ENCODE peak calls at places on chromosome 20, in seven cellular contexts. S is adrenal gland, W is GM06990, V is dorsolateral prefrontal cortex, D is fibroblast of mammary gland, E is tibial artery, M is type B pancreatic cell. T is an unnamed sample.

GRCh38 chr20:33821270-33821836 is 10.2 kb downstream of the CHMP4B start:
- DNase-seq in S (no peak), V (no peak), M (no peak), E (no peak), D (no peak), W (no peak), T (no peak)

GRCh38 chr20:10790013-10790412 is 116.2 kb upstream of the JAG1 start:
- DNase-seq in V (no peak), M (no peak), S (no peak), E (no peak), D (no peak), W (no peak), T (no peak)

GRCh38 chr20:63625771-63626423 is 1.0 kb downstream of the GMEB2 start:
- DNase-seq in W (peak), V (no peak), S (peak), M (no peak), D (peak), E (peak), T (peak)

GRCh38 chr20:2814587-2815051 is at the start of gene C20orf141:
- DNase-seq in W (no peak), E (no peak), V (no peak), D (peak), M (peak), S (peak), T (no peak)

GRCh38 chr20:49534314-49534713 is 33.6 kb downstream of the PTGIS start:
- DNase-seq in E (no peak), V (no peak), D (peak), W (no peak), M (no peak), S (peak), T (peak)

GRCh38 chr20:36273414-36274247 is 32.5 kb upstream of the DLGAP4 start:
- DNase-seq in W (no peak), D (peak), S (no peak), V (no peak), E (peak), M (no peak), T (peak)

GRCh38 chr20:46013826-46014516 is 5.3 kb downstream of the MMP9 start:
- DNase-seq in E (no peak), D (peak), V (no peak), S (peak), W (peak), M (no peak), T (peak)

GRCh38 chr20:48708630-48709029 is 119.2 kb downstream of the PREX1 start:
- DNase-seq in W (no peak), V (no peak), S (no peak), D (no peak), E (peak), M (no peak), T (no peak)

GRCh38 chr20:14449323-14449722 is 111.9 kb upstream of the FLRT3 start:
- DNase-seq in D (peak), S (no peak), W (no peak), E (no peak), M (no peak), V (no peak), T (no peak)

GRCh38 chr20:46954490-46955038 is 59.9 kb downstream of the EYA2 start:
- DNase-seq in E (no peak), W (no peak), S (no peak), D (peak), M (no peak), V (no peak), T (no peak)

GRCh38 chr20:12595841-12596240 is 412.9 kb upstream of the SPTLC3 start:
- DNase-seq in D (no peak), S (no peak), M (no peak), W (no peak), V (no peak), E (no peak), T (no peak)

GRCh38 chr20:50891138-50891537 is 40.1 kb downstream of the ADNP start:
- DNase-seq in W (no peak), V (no peak), S (peak), E (no peak), M (no peak), D (no peak), T (no peak)

GRCh38 chr20:32455901-32456701 is 98.0 kb downstream of the ASXL1 start:
- DNase-seq in V (peak), E (no peak), D (no peak), S (no peak), W (no peak), M (no peak), T (no peak)

GRCh38 chr20:19047040-19047950 is 165.1 kb upstream of the SLC24A3 start:
- DNase-seq in D (no peak), M (no peak), W (no peak), V (no peak), E (peak), S (no peak), T (no peak)

GRCh38 chr20:11777861-11778570 is 139.7 kb upstream of the BTBD3 start:
- DNase-seq in M (no peak), S (peak), D (peak), V (no peak), E (no peak), W (no peak), T (no peak)

GRCh38 chr20:45405566-45406259 is 2.4 kb upstream of the DBNDD2 start:
- DNase-seq in M (no peak), S (no peak), W (no peak), V (no peak), D (no peak), E (peak), T (peak)

GRCh38 chr20:63042448-63043071 is 35.8 kb upstream of the BHLHE23 start:
- DNase-seq in S (no peak), D (no peak), E (no peak), V (peak), M (no peak), W (no peak), T (peak)

GRCh38 chr20:44231193-44231592 is 15.9 kb upstream of the GDAP1L1 start:
- DNase-seq in W (no peak), V (no peak), D (peak), E (no peak), M (no peak), S (peak), T (no peak)

GRCh38 chr20:52294106-52294628 is 102.6 kb upstream of the ZFP64 start:
- DNase-seq in D (peak), W (no peak), S (no peak), V (no peak), E (no peak), M (no peak), T (no peak)

GRCh38 chr20:35823147-35823546 is 51.3 kb downstream of the PHF20 start:
- DNase-seq in V (no peak), W (no peak), E (no peak), D (no peak), M (no peak), S (no peak), T (no peak)

GRCh38 chr20:49955167-49955566 is 19.0 kb downstream of the RNF114 start:
- DNase-seq in M (no peak), W (no peak), E (no peak), S (no peak), V (no peak), D (no peak), T (no peak)

GRCh38 chr20:20010639-20011500 is 6.3 kb upstream of the NAA20 start:
- DNase-seq in E (no peak), W (no peak), M (no peak), V (no peak), D (peak), S (no peak), T (no peak)

GRCh38 chr20:5688431-5688972 is 61.7 kb upstream of the SHLD1 start:
- DNase-seq in V (no peak), S (peak), E (no peak), D (peak), W (no peak), M (no peak), T (no peak)

GRCh38 chr20:23622839-23623343 is 14.9 kb downstream of the CST3 start:
- DNase-seq in W (peak), D (peak), V (no peak), E (peak), S (peak), M (no peak), T (no peak)

GRCh38 chr20:10807013-10807412 is 133.2 kb upstream of the JAG1 start:
- DNase-seq in V (no peak), W (no peak), D (no peak), S (no peak), E (no peak), M (no peak), T (no peak)

GRCh38 chr20:63011798-63012197 is 5.0 kb upstream of the BHLHE23 start:
- DNase-seq in V (no peak), M (no peak), D (no peak), S (no peak), E (no peak), W (no peak), T (no peak)

GRCh38 chr20:48319943-48320584 is 507.7 kb downstream of the PREX1 start:
- DNase-seq in E (no peak), S (no peak), M (no peak), V (no peak), D (no peak), W (no peak), T (no peak)

GRCh38 chr20:62409935-62410741 is 3.1 kb upstream of the CABLES2 start:
- DNase-seq in D (peak), E (no peak), W (no peak), V (no peak), S (peak), M (no peak), T (peak)

GRCh38 chr20:16475225-16475624 is 98.0 kb downstream of the KIF16B start:
- DNase-seq in S (no peak), V (no peak), E (no peak), D (no peak), W (no peak), M (no peak), T (no peak)

GRCh38 chr20:8700756-8701155 is 368.1 kb upstream of the PLCB4 start:
- DNase-seq in W (no peak), M (no peak), S (no peak), D (no peak), V (no peak), E (no peak), T (no peak)

GRCh38 chr20:36085686-36086267 is 68.8 kb upstream of the EPB41L1 start:
- DNase-seq in M (no peak), W (no peak), E (no peak), V (no peak), S (peak), D (peak), T (no peak)

GRCh38 chr20:63518351-63518861 is 2.2 kb upstream of the PPDPF start:
- DNase-seq in E (no peak), S (no peak), W (peak), D (no peak), V (peak), M (no peak), T (no peak)

DNA sequence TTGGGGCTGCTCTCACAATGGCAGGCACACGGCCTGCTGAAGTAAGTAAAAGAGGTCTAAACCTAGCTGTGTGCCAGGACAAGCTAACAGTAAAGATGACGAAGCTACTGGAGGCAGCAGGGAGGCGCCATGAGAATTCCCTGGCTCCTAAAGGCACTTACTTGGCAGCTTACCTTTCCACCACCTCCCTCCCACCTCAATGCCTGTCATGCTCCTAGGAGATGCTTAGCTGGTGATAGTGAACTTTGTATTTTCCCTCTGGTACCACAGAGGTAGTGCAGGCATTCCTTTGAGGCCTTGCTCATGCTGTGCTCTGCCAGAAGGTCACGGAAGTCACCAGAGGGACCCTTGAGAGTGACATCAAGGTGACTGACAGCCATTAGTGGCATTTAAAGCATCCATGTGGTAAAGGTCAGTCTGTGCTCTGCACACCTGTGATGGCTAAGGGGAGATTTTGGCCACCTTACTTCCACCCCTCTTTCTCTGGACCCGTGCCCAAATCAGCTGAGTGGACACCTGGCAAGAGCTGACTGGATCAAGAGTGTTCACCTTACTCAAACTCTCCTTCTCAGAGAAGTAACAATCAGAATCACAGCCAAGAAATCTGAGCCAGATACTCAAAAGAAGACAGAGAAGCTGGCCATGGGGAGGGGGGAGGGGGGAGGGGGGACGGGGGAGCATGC is 3.0 kb downstream of the FKBP1A start:
- DNase-seq in V (no peak), S (no peak), E (no peak), D (peak), M (no peak), W (no peak), T (no peak)
- TF ChIP-seq CTCF in V (no peak), S (no peak), E (no peak), D (no peak), M (no peak), W (no peak), T (no peak)

DNA sequence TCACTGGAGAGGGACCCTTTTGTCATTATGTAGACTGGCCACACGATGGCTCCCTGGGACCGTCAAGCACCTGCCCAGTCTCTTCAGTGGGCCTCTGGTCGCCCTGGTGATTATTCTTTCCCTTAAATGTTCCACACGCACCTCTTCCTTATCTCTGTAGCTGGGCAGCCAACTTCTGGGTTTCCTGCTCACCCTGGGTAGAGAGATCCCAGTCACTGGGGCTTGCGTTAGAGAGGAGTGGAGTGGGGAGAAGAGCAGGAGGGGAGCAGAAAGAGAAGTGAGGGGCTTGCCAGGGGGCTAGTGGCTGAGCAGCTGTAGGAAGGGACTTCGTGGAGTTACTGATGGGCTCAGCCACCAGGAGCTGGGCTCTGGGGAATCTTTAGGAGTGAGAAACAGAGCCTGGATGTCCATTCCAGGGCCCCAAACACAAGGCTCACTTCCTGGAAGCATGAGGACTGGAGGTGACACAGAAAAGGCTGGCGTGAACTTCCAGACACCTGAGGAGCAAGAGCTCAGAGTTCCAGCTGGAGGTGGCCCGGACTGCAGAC is 150.1 kb downstream of the DHX35 start:
- DNase-seq in V (peak), S (peak), E (no peak), W (no peak), D (peak), M (no peak), T (peak)
- TF ChIP-seq CTCF in V (peak), S (peak), E (no peak), W (peak), D (peak), M (peak), T (peak)

DNA sequence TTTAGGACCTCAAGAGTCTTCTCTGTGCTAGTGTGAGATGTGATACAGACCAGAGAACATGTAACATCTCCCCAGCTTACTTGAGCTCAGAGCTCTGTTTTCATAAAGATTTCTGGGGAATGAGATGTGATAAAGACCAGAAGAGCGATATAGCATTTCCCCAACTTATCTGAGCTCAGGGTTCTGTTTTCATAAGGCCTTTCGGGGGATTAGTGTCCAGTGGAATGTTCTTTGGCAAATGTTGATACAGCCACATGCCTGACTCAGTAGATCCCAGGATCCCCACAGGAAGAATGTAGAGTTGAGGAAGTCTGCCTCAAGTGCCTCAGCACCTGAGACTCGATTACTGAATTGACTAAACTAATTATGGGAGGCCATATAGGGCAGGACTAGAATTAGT is 18.7 kb upstream of the TOP1 start:
- DNase-seq in E (no peak), V (no peak), W (no peak), S (no peak), M (no peak), D (peak), T (no peak)
- TF ChIP-seq CTCF in E (no peak), V (no peak), W (no peak), S (no peak), M (no peak), D (no peak), T (no peak)

GRCh38 chr20:58702859-58703648 is 10.5 kb downstream of the NPEPL1 start:
- DNase-seq in V (no peak), S (no peak), D (no peak), M (no peak), E (no peak), W (no peak), T (no peak)
- TF ChIP-seq CTCF in V (no peak), S (no peak), D (peak), M (peak), E (no peak), W (peak), T (peak)

DNA sequence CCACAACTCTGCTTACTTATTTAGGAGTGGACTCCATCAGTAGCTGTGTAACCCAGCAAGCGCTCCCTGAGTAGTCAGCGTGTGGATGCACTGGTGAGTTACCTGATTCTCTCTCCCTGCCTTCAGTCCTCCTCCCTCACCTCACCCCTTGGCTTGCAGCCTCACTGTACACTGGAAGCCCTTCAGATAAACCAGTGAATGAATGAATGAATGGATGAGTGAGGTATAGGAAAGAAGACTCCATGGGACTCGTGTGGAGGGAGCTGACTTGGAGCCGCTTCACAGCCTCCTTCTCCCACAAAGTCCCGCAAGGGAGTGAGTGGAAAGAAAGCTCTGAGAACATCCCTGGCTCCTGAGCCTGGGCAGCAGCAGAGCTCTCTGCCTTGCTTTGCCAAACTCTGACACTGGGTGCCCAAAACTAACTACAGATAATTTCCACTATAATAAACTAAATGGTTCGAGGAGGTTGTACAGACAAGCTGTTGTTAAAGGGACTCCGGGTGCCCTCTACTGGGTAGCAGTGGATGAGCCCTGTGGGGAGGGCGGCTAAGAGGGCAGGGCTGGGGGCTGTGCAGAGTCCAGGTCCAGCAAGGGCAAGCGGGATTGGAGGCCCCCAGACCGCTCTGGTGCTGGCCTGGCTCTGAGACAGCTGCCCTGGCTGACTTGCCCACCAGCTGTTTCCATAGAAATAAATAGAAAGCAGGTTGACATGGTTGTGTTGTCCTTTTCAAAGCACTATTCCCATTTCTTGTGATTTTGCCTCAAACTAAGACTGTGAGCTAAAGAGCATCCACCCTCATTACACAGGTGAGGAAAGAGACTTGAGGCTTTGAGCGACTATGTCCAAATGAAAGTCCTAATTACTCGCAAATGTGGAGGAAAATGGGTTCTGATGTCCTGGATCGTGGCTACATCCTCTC is 167.7 kb upstream of the CST7 start:
- DNase-seq in D (peak), S (peak), M (no peak), W (no peak), E (peak), V (peak), T (no peak)
- TF ChIP-seq CTCF in D (peak), S (no peak), M (peak), W (peak), E (peak), V (peak), T (peak)

T was measured in GM13977.